ENCODE peak calls at places on chromosomes 16 and 17, in seven cellular contexts. One of them, this sample, is unnamed.
A peak's percentile ranks its signal among the peaks of the same experiment; 100 is the strongest.

GRCh38 chr16:90007015-90007414 is 12.2 kb downstream of the DBNDD1 start:
- ATAC-seq in left cardiac atrium: no peak
- ATAC-seq in activated T-helper 17 cell treated with anti-CD3 and anti-CD28 coated beads, Interleukin-2, amount 50 U/mL, for 72 hours: no peak
- ATAC-seq in heart left ventricle: no peak
- ATAC-seq in activated CD4-positive, alpha-beta T cell treated with anti-CD3 and anti-CD28 coated beads for 36 hours: no peak
- ATAC-seq in IMR-90: no peak
- ATAC-seq in T-helper 17 cell: no peak
- ATAC-seq in this sample: no peak

GRCh38 chr16:28121527-28121926 is 58.0 kb upstream of the GSG1L start:
- ATAC-seq in left cardiac atrium: no peak
- ATAC-seq in activated T-helper 17 cell treated with anti-CD3 and anti-CD28 coated beads, Interleukin-2, amount 50 U/mL, for 72 hours: no peak
- ATAC-seq in heart left ventricle: no peak
- ATAC-seq in activated CD4-positive, alpha-beta T cell treated with anti-CD3 and anti-CD28 coated beads for 36 hours: no peak
- ATAC-seq in IMR-90: no peak
- ATAC-seq in T-helper 17 cell: no peak
- ATAC-seq in this sample: no peak

GRCh38 chr16:87056083-87056482 is 261.1 kb downstream of the C16orf95 start:
- ATAC-seq in left cardiac atrium: no peak
- ATAC-seq in activated T-helper 17 cell treated with anti-CD3 and anti-CD28 coated beads, Interleukin-2, amount 50 U/mL, for 72 hours: no peak
- ATAC-seq in heart left ventricle: peak; percentile 23
- ATAC-seq in activated CD4-positive, alpha-beta T cell treated with anti-CD3 and anti-CD28 coated beads for 36 hours: no peak
- ATAC-seq in IMR-90: peak; percentile 46
- ATAC-seq in T-helper 17 cell: no peak
- ATAC-seq in this sample: no peak

GRCh38 chr16:1379054-1379862 is 27.5 kb downstream of the GNPTG start:
- ATAC-seq in left cardiac atrium: peak; percentile 82
- ATAC-seq in activated T-helper 17 cell treated with anti-CD3 and anti-CD28 coated beads, Interleukin-2, amount 50 U/mL, for 72 hours: peak; percentile 87
- ATAC-seq in heart left ventricle: peak; percentile 89
- ATAC-seq in activated CD4-positive, alpha-beta T cell treated with anti-CD3 and anti-CD28 coated beads for 36 hours: peak; percentile 83
- ATAC-seq in IMR-90: peak; percentile 87
- ATAC-seq in T-helper 17 cell: peak; percentile 85
- ATAC-seq in this sample: peak; percentile 80

GRCh38 chr17:77458202-77459017 is 317.6 kb downstream of the SEC14L1 start:
- ATAC-seq in left cardiac atrium: no peak
- ATAC-seq in activated T-helper 17 cell treated with anti-CD3 and anti-CD28 coated beads, Interleukin-2, amount 50 U/mL, for 72 hours: peak; percentile 13
- ATAC-seq in heart left ventricle: no peak
- ATAC-seq in activated CD4-positive, alpha-beta T cell treated with anti-CD3 and anti-CD28 coated beads for 36 hours: no peak
- ATAC-seq in IMR-90: no peak
- ATAC-seq in T-helper 17 cell: no peak
- ATAC-seq in this sample: no peak

GRCh38 chr17:3482851-3483250 is 7.1 kb downstream of the ASPA start:
- ATAC-seq in left cardiac atrium: no peak
- ATAC-seq in activated T-helper 17 cell treated with anti-CD3 and anti-CD28 coated beads, Interleukin-2, amount 50 U/mL, for 72 hours: no peak
- ATAC-seq in heart left ventricle: no peak
- ATAC-seq in activated CD4-positive, alpha-beta T cell treated with anti-CD3 and anti-CD28 coated beads for 36 hours: no peak
- ATAC-seq in IMR-90: no peak
- ATAC-seq in T-helper 17 cell: no peak
- ATAC-seq in this sample: no peak

GRCh38 chr16:15747937-15748336 is 97.9 kb downstream of the NDE1 start:
- ATAC-seq in left cardiac atrium: no peak
- ATAC-seq in activated T-helper 17 cell treated with anti-CD3 and anti-CD28 coated beads, Interleukin-2, amount 50 U/mL, for 72 hours: no peak
- ATAC-seq in heart left ventricle: no peak
- ATAC-seq in activated CD4-positive, alpha-beta T cell treated with anti-CD3 and anti-CD28 coated beads for 36 hours: no peak
- ATAC-seq in IMR-90: no peak
- ATAC-seq in T-helper 17 cell: no peak
- ATAC-seq in this sample: no peak

GRCh38 chr16:23384878-23385277 is 68.1 kb downstream of the COG7 start:
- ATAC-seq in left cardiac atrium: no peak
- ATAC-seq in activated T-helper 17 cell treated with anti-CD3 and anti-CD28 coated beads, Interleukin-2, amount 50 U/mL, for 72 hours: no peak
- ATAC-seq in heart left ventricle: no peak
- ATAC-seq in activated CD4-positive, alpha-beta T cell treated with anti-CD3 and anti-CD28 coated beads for 36 hours: no peak
- ATAC-seq in IMR-90: no peak
- ATAC-seq in T-helper 17 cell: no peak
- ATAC-seq in this sample: no peak

GRCh38 chr17:76444518-76445311 is 8.2 kb downstream of the UBE2O start:
- ATAC-seq in left cardiac atrium: no peak
- ATAC-seq in activated T-helper 17 cell treated with anti-CD3 and anti-CD28 coated beads, Interleukin-2, amount 50 U/mL, for 72 hours: peak; percentile 33
- ATAC-seq in heart left ventricle: no peak
- ATAC-seq in activated CD4-positive, alpha-beta T cell treated with anti-CD3 and anti-CD28 coated beads for 36 hours: no peak
- ATAC-seq in IMR-90: peak; percentile 7
- ATAC-seq in T-helper 17 cell: no peak
- ATAC-seq in this sample: no peak

GRCh38 chr16:52548261-52549010 is 1.5 kb upstream of the TOX3 start:
- ATAC-seq in left cardiac atrium: no peak
- ATAC-seq in activated T-helper 17 cell treated with anti-CD3 and anti-CD28 coated beads, Interleukin-2, amount 50 U/mL, for 72 hours: no peak
- ATAC-seq in heart left ventricle: no peak
- ATAC-seq in activated CD4-positive, alpha-beta T cell treated with anti-CD3 and anti-CD28 coated beads for 36 hours: no peak
- ATAC-seq in IMR-90: no peak
- ATAC-seq in T-helper 17 cell: no peak
- ATAC-seq in this sample: no peak

GRCh38 chr16:25177831-25178688 is 38.7 kb upstream of the AQP8 start:
- ATAC-seq in left cardiac atrium: no peak
- ATAC-seq in activated T-helper 17 cell treated with anti-CD3 and anti-CD28 coated beads, Interleukin-2, amount 50 U/mL, for 72 hours: no peak
- ATAC-seq in heart left ventricle: peak; percentile 31
- ATAC-seq in activated CD4-positive, alpha-beta T cell treated with anti-CD3 and anti-CD28 coated beads for 36 hours: no peak
- ATAC-seq in IMR-90: peak; percentile 27
- ATAC-seq in T-helper 17 cell: no peak
- ATAC-seq in this sample: no peak

GRCh38 chr17:7867881-7868329 is 10.1 kb downstream of the CYB5D1 start:
- ATAC-seq in left cardiac atrium: no peak
- ATAC-seq in activated T-helper 17 cell treated with anti-CD3 and anti-CD28 coated beads, Interleukin-2, amount 50 U/mL, for 72 hours: peak; percentile 55
- ATAC-seq in heart left ventricle: no peak
- ATAC-seq in activated CD4-positive, alpha-beta T cell treated with anti-CD3 and anti-CD28 coated beads for 36 hours: peak; percentile 53
- ATAC-seq in IMR-90: no peak
- ATAC-seq in T-helper 17 cell: peak; percentile 91
- ATAC-seq in this sample: no peak

GRCh38 chr16:23527961-23528634 is 17.8 kb upstream of the GGA2 start:
- ATAC-seq in left cardiac atrium: no peak
- ATAC-seq in activated T-helper 17 cell treated with anti-CD3 and anti-CD28 coated beads, Interleukin-2, amount 50 U/mL, for 72 hours: no peak
- ATAC-seq in heart left ventricle: peak; percentile 33
- ATAC-seq in activated CD4-positive, alpha-beta T cell treated with anti-CD3 and anti-CD28 coated beads for 36 hours: no peak
- ATAC-seq in IMR-90: no peak
- ATAC-seq in T-helper 17 cell: no peak
- ATAC-seq in this sample: no peak

GRCh38 chr17:76382803-76383644 is 1.4 kb upstream of the SPHK1 start:
- ATAC-seq in left cardiac atrium: peak; percentile 25
- ATAC-seq in activated T-helper 17 cell treated with anti-CD3 and anti-CD28 coated beads, Interleukin-2, amount 50 U/mL, for 72 hours: peak; percentile 66
- ATAC-seq in heart left ventricle: peak; percentile 23
- ATAC-seq in activated CD4-positive, alpha-beta T cell treated with anti-CD3 and anti-CD28 coated beads for 36 hours: peak; percentile 57
- ATAC-seq in IMR-90: peak; percentile 21
- ATAC-seq in T-helper 17 cell: peak; percentile 66
- ATAC-seq in this sample: peak; percentile 33

GRCh38 chr17:81285179-81285878 is 9.8 kb downstream of the SLC38A10 start:
- ATAC-seq in left cardiac atrium: peak; percentile 81
- ATAC-seq in activated T-helper 17 cell treated with anti-CD3 and anti-CD28 coated beads, Interleukin-2, amount 50 U/mL, for 72 hours: peak; percentile 88
- ATAC-seq in heart left ventricle: peak; percentile 90
- ATAC-seq in activated CD4-positive, alpha-beta T cell treated with anti-CD3 and anti-CD28 coated beads for 36 hours: peak; percentile 91
- ATAC-seq in IMR-90: peak; percentile 42
- ATAC-seq in T-helper 17 cell: peak; percentile 81
- ATAC-seq in this sample: no peak

GRCh38 chr16:49592507-49593422 is 219.2 kb downstream of the C16orf78 start:
- ATAC-seq in left cardiac atrium: no peak
- ATAC-seq in activated T-helper 17 cell treated with anti-CD3 and anti-CD28 coated beads, Interleukin-2, amount 50 U/mL, for 72 hours: peak; percentile 32
- ATAC-seq in heart left ventricle: peak; percentile 49
- ATAC-seq in activated CD4-positive, alpha-beta T cell treated with anti-CD3 and anti-CD28 coated beads for 36 hours: peak; percentile 74
- ATAC-seq in IMR-90: peak; percentile 78
- ATAC-seq in T-helper 17 cell: peak; percentile 39
- ATAC-seq in this sample: peak; percentile 75

GRCh38 chr16:81450783-81451491 is 6.3 kb downstream of the CMIP start:
- ATAC-seq in left cardiac atrium: no peak
- ATAC-seq in activated T-helper 17 cell treated with anti-CD3 and anti-CD28 coated beads, Interleukin-2, amount 50 U/mL, for 72 hours: peak; percentile 56
- ATAC-seq in heart left ventricle: no peak
- ATAC-seq in activated CD4-positive, alpha-beta T cell treated with anti-CD3 and anti-CD28 coated beads for 36 hours: peak; percentile 28
- ATAC-seq in IMR-90: no peak
- ATAC-seq in T-helper 17 cell: no peak
- ATAC-seq in this sample: no peak

GRCh38 chr17:78174870-78175642 is 6.7 kb downstream of the SYNGR2 start:
- ATAC-seq in left cardiac atrium: no peak
- ATAC-seq in activated T-helper 17 cell treated with anti-CD3 and anti-CD28 coated beads, Interleukin-2, amount 50 U/mL, for 72 hours: no peak
- ATAC-seq in heart left ventricle: no peak
- ATAC-seq in activated CD4-positive, alpha-beta T cell treated with anti-CD3 and anti-CD28 coated beads for 36 hours: no peak
- ATAC-seq in IMR-90: no peak
- ATAC-seq in T-helper 17 cell: no peak
- ATAC-seq in this sample: no peak

GRCh38 chr16:19228575-19228974 is 57.0 kb upstream of the CLEC19A start:
- ATAC-seq in left cardiac atrium: no peak
- ATAC-seq in activated T-helper 17 cell treated with anti-CD3 and anti-CD28 coated beads, Interleukin-2, amount 50 U/mL, for 72 hours: no peak
- ATAC-seq in heart left ventricle: no peak
- ATAC-seq in activated CD4-positive, alpha-beta T cell treated with anti-CD3 and anti-CD28 coated beads for 36 hours: no peak
- ATAC-seq in IMR-90: no peak
- ATAC-seq in T-helper 17 cell: no peak
- ATAC-seq in this sample: no peak

GRCh38 chr17:82282239-82283207 is 9.0 kb upstream of the CSNK1D start:
- ATAC-seq in left cardiac atrium: no peak
- ATAC-seq in activated T-helper 17 cell treated with anti-CD3 and anti-CD28 coated beads, Interleukin-2, amount 50 U/mL, for 72 hours: peak; percentile 61
- ATAC-seq in heart left ventricle: no peak
- ATAC-seq in activated CD4-positive, alpha-beta T cell treated with anti-CD3 and anti-CD28 coated beads for 36 hours: peak; percentile 6
- ATAC-seq in IMR-90: peak; percentile 6
- ATAC-seq in T-helper 17 cell: no peak
- ATAC-seq in this sample: peak; percentile 41

GRCh38 chr16:1920727-1921155 is 2.5 kb upstream of the HS3ST6 start:
- ATAC-seq in left cardiac atrium: peak; percentile 25
- ATAC-seq in activated T-helper 17 cell treated with anti-CD3 and anti-CD28 coated beads, Interleukin-2, amount 50 U/mL, for 72 hours: peak; percentile 56
- ATAC-seq in heart left ventricle: peak; percentile 40
- ATAC-seq in activated CD4-positive, alpha-beta T cell treated with anti-CD3 and anti-CD28 coated beads for 36 hours: peak; percentile 69
- ATAC-seq in IMR-90: peak; percentile 80
- ATAC-seq in T-helper 17 cell: no peak
- ATAC-seq in this sample: peak; percentile 82

GRCh38 chr16:1048442-1049112 is 24.0 kb upstream of the SSTR5 start:
- ATAC-seq in left cardiac atrium: peak; percentile 72
- ATAC-seq in activated T-helper 17 cell treated with anti-CD3 and anti-CD28 coated beads, Interleukin-2, amount 50 U/mL, for 72 hours: peak; percentile 21
- ATAC-seq in heart left ventricle: peak; percentile 69
- ATAC-seq in activated CD4-positive, alpha-beta T cell treated with anti-CD3 and anti-CD28 coated beads for 36 hours: peak; percentile 71
- ATAC-seq in IMR-90: peak; percentile 97
- ATAC-seq in T-helper 17 cell: no peak
- ATAC-seq in this sample: peak; percentile 64

GRCh38 chr17:2266045-2266864 is 37.3 kb downstream of the SMG6 start:
- ATAC-seq in left cardiac atrium: peak; percentile 74
- ATAC-seq in activated T-helper 17 cell treated with anti-CD3 and anti-CD28 coated beads, Interleukin-2, amount 50 U/mL, for 72 hours: peak; percentile 78
- ATAC-seq in heart left ventricle: no peak
- ATAC-seq in activated CD4-positive, alpha-beta T cell treated with anti-CD3 and anti-CD28 coated beads for 36 hours: peak; percentile 76
- ATAC-seq in IMR-90: no peak
- ATAC-seq in T-helper 17 cell: peak; percentile 90
- ATAC-seq in this sample: no peak

GRCh38 chr17:37206299-37206698 is 169.5 kb upstream of the C17orf78 start:
- ATAC-seq in left cardiac atrium: no peak
- ATAC-seq in activated T-helper 17 cell treated with anti-CD3 and anti-CD28 coated beads, Interleukin-2, amount 50 U/mL, for 72 hours: no peak
- ATAC-seq in heart left ventricle: no peak
- ATAC-seq in activated CD4-positive, alpha-beta T cell treated with anti-CD3 and anti-CD28 coated beads for 36 hours: no peak
- ATAC-seq in IMR-90: peak; percentile 63
- ATAC-seq in T-helper 17 cell: no peak
- ATAC-seq in this sample: no peak

GRCh38 chr17:36117505-36118382 is 14.1 kb downstream of the CCL4 start:
- ATAC-seq in left cardiac atrium: no peak
- ATAC-seq in activated T-helper 17 cell treated with anti-CD3 and anti-CD28 coated beads, Interleukin-2, amount 50 U/mL, for 72 hours: peak; percentile 91
- ATAC-seq in heart left ventricle: no peak
- ATAC-seq in activated CD4-positive, alpha-beta T cell treated with anti-CD3 and anti-CD28 coated beads for 36 hours: peak; percentile 92
- ATAC-seq in IMR-90: no peak
- ATAC-seq in T-helper 17 cell: no peak
- ATAC-seq in this sample: no peak

GRCh38 chr17:82659886-82660285 is 11.6 kb upstream of the WDR45B start:
- ATAC-seq in left cardiac atrium: no peak
- ATAC-seq in activated T-helper 17 cell treated with anti-CD3 and anti-CD28 coated beads, Interleukin-2, amount 50 U/mL, for 72 hours: no peak
- ATAC-seq in heart left ventricle: no peak
- ATAC-seq in activated CD4-positive, alpha-beta T cell treated with anti-CD3 and anti-CD28 coated beads for 36 hours: no peak
- ATAC-seq in IMR-90: no peak
- ATAC-seq in T-helper 17 cell: no peak
- ATAC-seq in this sample: no peak

GRCh38 chr16:89847930-89848297 is 19.6 kb downstream of the SPIRE2 start:
- ATAC-seq in left cardiac atrium: no peak
- ATAC-seq in activated T-helper 17 cell treated with anti-CD3 and anti-CD28 coated beads, Interleukin-2, amount 50 U/mL, for 72 hours: no peak
- ATAC-seq in heart left ventricle: no peak
- ATAC-seq in activated CD4-positive, alpha-beta T cell treated with anti-CD3 and anti-CD28 coated beads for 36 hours: no peak
- ATAC-seq in IMR-90: no peak
- ATAC-seq in T-helper 17 cell: no peak
- ATAC-seq in this sample: no peak

GRCh38 chr16:66920924-66921680 is 2.4 kb upstream of the CDH16 start:
- ATAC-seq in left cardiac atrium: no peak
- ATAC-seq in activated T-helper 17 cell treated with anti-CD3 and anti-CD28 coated beads, Interleukin-2, amount 50 U/mL, for 72 hours: no peak
- ATAC-seq in heart left ventricle: peak; percentile 4
- ATAC-seq in activated CD4-positive, alpha-beta T cell treated with anti-CD3 and anti-CD28 coated beads for 36 hours: no peak
- ATAC-seq in IMR-90: no peak
- ATAC-seq in T-helper 17 cell: no peak
- ATAC-seq in this sample: no peak